ENCODE peak calls at places on chromosomes 4 and X, in four cellular contexts. One of them, this sample, is unnamed.

GRCh38 chr4:170700064-170700463 is 610.3 kb upstream of the AADAT start:
- DNase-seq in LNCaP clone FGC: no peak
- DNase-seq in H9: no peak
- DNase-seq in nephron progenitor cell: no peak
- DNase-seq in this sample: no peak

GRCh38 chrX:134246282-134246681 is 9.3 kb downstream of the CCDC160 start:
- DNase-seq in LNCaP clone FGC: no peak
- DNase-seq in H9: peak; percentile 33
- DNase-seq in nephron progenitor cell: no peak
- DNase-seq in this sample: peak; percentile 43

GRCh38 chr4:73341454-73341853 is 62.6 kb upstream of the ALB start:
- DNase-seq in LNCaP clone FGC: peak; percentile 37
- DNase-seq in H9: peak; percentile 59
- DNase-seq in nephron progenitor cell: peak; percentile 19
- DNase-seq in this sample: peak; percentile 56

GRCh38 chrX:122739770-122740169 is 444.3 kb upstream of the GRIA3 start:
- DNase-seq in LNCaP clone FGC: no peak
- DNase-seq in H9: peak; percentile 38
- DNase-seq in nephron progenitor cell: no peak
- DNase-seq in this sample: peak; percentile 10

GRCh38 chr4:189807031-189807430 is 133.6 kb upstream of the FRG1 start:
- DNase-seq in LNCaP clone FGC: no peak
- DNase-seq in H9: no peak
- DNase-seq in nephron progenitor cell: no peak
- DNase-seq in this sample: no peak

GRCh38 chr4:8304827-8305695 is 35.5 kb downstream of the HTRA3 start:
- DNase-seq in LNCaP clone FGC: no peak
- DNase-seq in H9: no peak
- DNase-seq in nephron progenitor cell: no peak
- DNase-seq in this sample: no peak

GRCh38 chrX:106404512-106404911 is 207.3 kb upstream of the RADX start:
- DNase-seq in LNCaP clone FGC: no peak
- DNase-seq in H9: no peak
- DNase-seq in nephron progenitor cell: no peak
- DNase-seq in this sample: peak; percentile 46

GRCh38 chr4:159006202-159006601 is 96.7 kb upstream of the RAPGEF2 start:
- DNase-seq in LNCaP clone FGC: no peak
- DNase-seq in H9: no peak
- DNase-seq in nephron progenitor cell: no peak
- DNase-seq in this sample: no peak

This sample was measured in H7.